ENCODE peak calls at places on chromosomes 6 and 20, in six cellular contexts. M is mucosa of descending colon, F is esophagus squamous epithelium, Z is lower lobe of right lung, Y is A549, J is right lobe of liver. N is an unnamed sample. For H3K4me1, the result is how much of the 10 kb centered on the place peaks cover.

GRCh38 chr20:31948008-31948407 is 3.8 kb downstream of the PDRG1 start:
- DNase-seq in M (no peak), F (no peak), Z (no peak), J (no peak), Y (peak), N (no peak)

GRCh38 chr6:39830444-39830843 is 38.3 kb downstream of the DAAM2 start:
- DNase-seq in Y (no peak), Z (no peak), J (no peak), M (no peak), F (no peak), N (peak)

GRCh38 chr20:46838002-46838401 is 56.6 kb upstream of the EYA2 start:
- DNase-seq in Z (no peak), J (no peak), Y (no peak), M (no peak), F (no peak), N (no peak)

GRCh38 chr6:154478021-154478651 is 32.3 kb downstream of the CNKSR3 start:
- DNase-seq in Z (peak), Y (no peak), M (no peak), F (no peak), J (peak), N (peak)

GRCh38 chr20:50421356-50422340 is 88.5 kb upstream of the PTPN1 start:
- DNase-seq in Z (no peak), Y (no peak), J (no peak), M (no peak), F (no peak), N (no peak)

GRCh38 chr6:106511274-106512047 is 117.8 kb downstream of the RTN4IP1 start:
- DNase-seq in Z (peak), J (no peak), F (no peak), M (peak), Y (no peak), N (peak)

GRCh38 chr6:169623343-169623742 is 78.5 kb downstream of the WDR27 start:
- DNase-seq in J (no peak), Z (no peak), M (no peak), Y (no peak), F (no peak), N (no peak)

GRCh38 chr6:170480045-170480714 is 72.9 kb downstream of the PSMB1 start:
- DNase-seq in Y (no peak), F (no peak), Z (no peak), J (no peak), M (no peak), N (no peak)

GRCh38 chr6:103273048-103273447 is 1586.7 kb downstream of the HACE1 start:
- DNase-seq in J (no peak), F (no peak), Z (no peak), Y (peak), M (no peak), N (no peak)

GRCh38 chr20:22825076-22825475 is 210.0 kb upstream of the SSTR4 start:
- DNase-seq in M (no peak), Z (no peak), J (no peak), Y (no peak), F (no peak), N (no peak)

GRCh38 chr6:114176726-114177125 is 166.1 kb downstream of the HS3ST5 start:
- DNase-seq in J (no peak), M (no peak), Z (no peak), F (no peak), Y (no peak), N (no peak)

GRCh38 chr6:23349521-23350147 is 776.4 kb upstream of the NRSN1 start:
- DNase-seq in M (no peak), J (no peak), Y (peak), F (no peak), Z (no peak), N (no peak)

GRCh38 chr20:16520154-16520553 is 53.1 kb downstream of the KIF16B start:
- DNase-seq in Y (no peak), M (no peak), Z (no peak), J (no peak), F (no peak), N (no peak)

GRCh38 chr6:118712955-118713354 is 61.6 kb upstream of the CEP85L start:
- DNase-seq in F (no peak), Z (no peak), M (no peak), Y (no peak), J (no peak), N (no peak)

GRCh38 chr6:84220809-84221409 is 6.5 kb downstream of the CEP162 start:
- DNase-seq in F (no peak), Y (peak), M (no peak), Z (no peak), J (no peak), N (no peak)

GRCh38 chr6:11317885-11318771 is 85.7 kb upstream of the NEDD9 start:
- DNase-seq in Z (peak), F (no peak), J (no peak), M (peak), Y (peak), N (no peak)

GRCh38 chr6:99490608-99491007 is 24.6 kb downstream of the USP45 start:
- DNase-seq in Z (no peak), F (no peak), Y (no peak), J (no peak), M (no peak), N (no peak)

GRCh38 chr20:19833395-19833794 is 75.3 kb downstream of the RIN2 start:
- DNase-seq in Y (no peak), Z (no peak), M (no peak), J (no peak), F (no peak), N (no peak)

GRCh38 chr6:167988945-167989841 is 8.3 kb upstream of the KIF25 start:
- DNase-seq in Y (no peak), J (no peak), M (no peak), Z (no peak), F (no peak), N (no peak)

GRCh38 chr6:4910060-4910746 is 93.6 kb downstream of the RPP40 start:
- DNase-seq in M (no peak), Z (no peak), Y (no peak), F (no peak), J (no peak), N (peak)

GRCh38 chr20:38473353-38473795 is 731 bp downstream of the RALGAPB start:
- DNase-seq in J (no peak), Y (peak), M (no peak), F (no peak), Z (no peak), N (peak)

GRCh38 chr6:36187446-36187845 is 9.1 kb upstream of the BRPF3 start:
- DNase-seq in Y (no peak), Z (no peak), M (no peak), J (no peak), F (no peak), N (no peak)

GRCh38 chr6:52746213-52746612 is 17.1 kb downstream of the GSTA2 start:
- DNase-seq in J (no peak), Z (no peak), Y (no peak), F (no peak), M (no peak), N (no peak)

GRCh38 chr6:29655658-29656057 is 1.2 kb upstream of the MOG start:
- DNase-seq in M (no peak), Z (no peak), Y (no peak), F (no peak), J (no peak), N (no peak)

GRCh38 chr6:157233686-157234085 is 89.6 kb downstream of the TMEM242 start:
- DNase-seq in F (no peak), M (no peak), Y (no peak), J (peak), Z (no peak), N (no peak)

GRCh38 chr6:29142349-29142748 is 28.4 kb upstream of the OR2J2 start:
- DNase-seq in Y (no peak), Z (no peak), J (no peak), F (no peak), M (no peak), N (no peak)

GRCh38 chr6:11536795-11537194 is 754 bp upstream of the TMEM170B start:
- DNase-seq in M (peak), Z (peak), Y (no peak), F (no peak), J (no peak), N (no peak)

GRCh38 chr6:70131528-70131927 is 171.4 kb downstream of the COL9A1 start:
- DNase-seq in Y (no peak), Z (no peak), M (no peak), J (no peak), F (no peak), N (no peak)

DNA sequence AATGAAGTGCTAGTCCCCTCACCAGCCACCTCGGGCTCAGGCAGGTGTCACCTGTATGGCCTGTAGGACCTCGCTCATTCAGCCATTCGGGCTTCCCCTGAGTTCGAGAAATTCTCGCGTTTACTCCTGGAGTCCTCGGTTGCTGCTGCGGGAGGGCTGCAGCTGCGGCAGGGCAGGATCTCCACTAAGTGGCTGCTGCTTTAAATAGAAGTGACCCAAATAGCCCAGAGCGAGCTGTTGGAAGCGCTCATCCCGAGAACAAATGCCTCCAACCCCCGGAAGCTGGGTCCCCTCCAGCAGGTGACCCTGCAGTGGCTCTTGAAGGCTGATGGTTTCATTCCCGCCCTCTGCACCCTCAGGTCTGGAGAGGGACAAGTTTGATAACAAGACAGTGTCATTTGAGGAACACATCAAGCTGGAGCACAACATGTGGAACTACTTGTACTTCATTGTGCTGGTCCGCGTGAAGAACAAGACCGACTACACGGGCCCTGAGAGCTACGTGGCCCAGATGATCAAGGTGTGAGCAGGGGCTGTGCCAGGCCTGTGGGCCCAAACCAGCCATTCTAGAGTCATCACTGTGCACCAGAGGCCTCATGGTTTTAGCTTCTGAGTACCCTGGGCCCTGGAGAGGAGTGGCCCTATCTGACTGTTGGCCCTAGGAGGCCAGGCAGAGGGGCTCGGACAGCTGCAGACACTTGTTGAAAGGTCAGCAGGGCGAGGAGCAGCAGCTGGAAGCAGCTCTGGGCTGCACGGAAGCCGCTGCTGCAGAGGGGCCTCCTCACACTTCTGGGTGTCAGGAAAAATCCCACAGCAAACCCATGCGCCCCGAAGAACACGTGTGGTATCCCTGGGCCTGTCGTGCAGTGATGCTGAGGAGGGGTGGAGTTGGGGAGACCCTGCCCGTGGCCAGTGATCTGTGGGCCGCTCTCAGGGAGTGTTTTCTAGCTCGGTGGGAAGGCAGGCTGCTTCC is 18.0 kb downstream of the UQCC2 start:
- DNase-seq in F (no peak), Y (no peak), Z (no peak), M (no peak), J (no peak), N (peak)
- H3K4me1 ChIP-seq in F (half or more), Y (under half), Z (half or more), M (under half), J (under half), N (half or more)

GRCh38 chr20:34083137-34083536 is 28.9 kb downstream of the EIF2S2 start:
- DNase-seq in F (no peak), Z (peak), J (peak), M (peak), Y (peak), N (peak)
- TF ChIP-seq CTCF in F (no peak), Z (no peak), J (peak), M (no peak), Y (no peak), N (no peak)

GRCh38 chr6:3490622-3490980 is 33.8 kb upstream of the SLC22A23 start:
- DNase-seq in Y (no peak), Z (no peak), M (no peak), J (no peak), F (no peak), N (no peak)
- H3K4me1 ChIP-seq in Y (under half), Z (under half), M (under half), J (under half), F (under half), N (under half)

DNA sequence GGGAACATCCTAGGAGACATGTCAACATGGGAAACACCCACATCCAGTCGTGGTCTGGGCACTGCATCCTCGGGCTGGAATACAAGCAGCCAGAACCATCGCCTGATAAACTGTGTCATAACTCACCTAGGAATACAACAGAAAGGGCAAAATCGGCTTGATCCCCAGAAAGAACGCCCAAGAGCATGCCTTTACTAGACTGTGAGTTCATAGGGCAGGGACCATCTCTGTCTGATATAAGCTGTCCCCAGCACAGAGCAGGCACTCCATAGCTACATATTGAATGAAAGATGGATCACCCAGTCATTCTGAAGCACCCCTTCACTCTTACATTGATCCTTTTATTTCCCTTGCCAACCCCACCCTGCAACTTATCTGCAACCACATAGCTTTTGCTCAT is 23.8 kb downstream of the RIPOR2 start:
- DNase-seq in M (no peak), Y (no peak), J (peak), F (no peak), Z (no peak), N (no peak)
- TF ChIP-seq CTCF in M (no peak), Y (no peak), J (no peak), F (no peak), Z (no peak), N (no peak)

DNA sequence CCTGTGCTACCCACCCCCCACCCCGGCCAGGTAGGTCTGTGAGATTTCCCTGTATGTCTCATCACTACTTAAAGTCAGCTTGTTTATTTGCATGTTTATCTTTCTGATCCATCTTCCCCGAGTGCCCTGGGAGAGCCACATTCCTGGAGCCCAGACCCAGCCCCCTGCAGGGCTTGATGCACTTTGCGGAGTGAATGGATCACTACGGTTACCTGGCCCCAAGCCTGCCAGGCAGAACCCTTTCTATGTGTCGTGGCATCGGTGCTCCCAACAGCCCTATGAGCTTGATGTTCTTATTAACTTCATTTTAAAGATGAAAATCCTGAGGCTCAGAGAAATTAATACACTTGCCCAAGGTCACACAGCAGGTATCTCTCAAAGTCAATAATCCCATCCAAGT is 13.6 kb upstream of the SLCO4A1 start:
- DNase-seq in Y (peak), Z (no peak), M (no peak), J (no peak), F (no peak), N (no peak)
- H3K4me1 ChIP-seq in Y (under half), Z (under half), M (under half), J (under half), F (under half), N (under half)

N was measured in upper lobe of left lung.